ENCODE peak calls at places on chromosomes 12 and 14, in nine cellular contexts. H, I, C, Q, J, B, M, W and O are unnamed samples.

GRCh38 chr14:81302613-81303012 is 81.9 kb upstream of the GTF2A1 start:
- DNase-seq in W (no peak), C (no peak), I (no peak), B (no peak), Q (no peak), H (no peak), M (no peak), J (peak), O (no peak)

GRCh38 chr12:121719926-121720414 is 7.4 kb downstream of the TMEM120B start:
- DNase-seq in H (no peak), B (no peak), M (no peak), C (no peak), I (no peak), J (no peak), Q (peak), W (peak), O (peak)

GRCh38 chr14:70018246-70018645 is 139.0 kb downstream of the SMOC1 start:
- DNase-seq in M (no peak), W (no peak), H (no peak), I (no peak), C (no peak), B (no peak), J (no peak), Q (no peak), O (no peak)

GRCh38 chr14:74570696-74571095 is 41.3 kb downstream of the LTBP2 start:
- DNase-seq in W (no peak), M (no peak), C (no peak), H (no peak), B (no peak), I (no peak), J (no peak), Q (no peak), O (no peak)

GRCh38 chr12:123431951-123432886 is 4.3 kb downstream of the RILPL2 start:
- DNase-seq in Q (no peak), H (no peak), W (no peak), C (no peak), M (no peak), B (no peak), J (no peak), I (no peak), O (no peak)

GRCh38 chr12:13033266-13033875 is 10.8 kb upstream of the FAM234B start:
- DNase-seq in M (no peak), Q (no peak), J (no peak), B (no peak), H (no peak), I (no peak), C (no peak), W (no peak), O (no peak)

GRCh38 chr14:68791078-68791983 is 1.5 kb downstream of the ZFP36L1 start:
- DNase-seq in C (peak), B (no peak), M (no peak), W (no peak), Q (no peak), J (no peak), H (no peak), I (no peak), O (no peak)

GRCh38 chr12:106994579-106995220 is 7.8 kb upstream of the MTERF2 start:
- DNase-seq in Q (no peak), J (no peak), H (no peak), C (no peak), M (no peak), B (no peak), I (no peak), W (no peak), O (peak)

GRCh38 chr12:1811281-1811947 is 9.0 kb upstream of the LRTM2 start:
- DNase-seq in M (no peak), C (no peak), I (no peak), W (no peak), J (no peak), H (no peak), B (no peak), Q (peak), O (no peak)

GRCh38 chr12:105670664-105671063 is 340.2 kb downstream of the C12orf75 start:
- DNase-seq in W (peak), I (no peak), C (no peak), Q (no peak), J (no peak), H (no peak), B (no peak), M (no peak), O (peak)

GRCh38 chr12:74235342-74235741 is 302.3 kb upstream of the ATXN7L3B start:
- DNase-seq in W (no peak), I (no peak), B (no peak), Q (no peak), J (no peak), C (no peak), M (no peak), H (no peak), O (no peak)